ENCODE peak calls at places on chromosomes 1 and 21, in six cellular contexts. One of them, this sample, is unnamed.

GRCh38 chr1:115977481-115978258 is 1.4 kb downstream of the SLC22A15 start:
- DNase-seq in GM13976: no peak
- DNase-seq in AG09309: peak
- DNase-seq in activated B cell treated with CpG ODN at 0.5 μM for 24 hours: no peak
- DNase-seq in brain microvascular endothelial cell: no peak
- DNase-seq in right atrium auricular region: no peak
- DNase-seq in this sample: no peak

GRCh38 chr1:229098903-229099578 is 171.9 kb upstream of the RAB4A start:
- DNase-seq in brain microvascular endothelial cell: no peak
- DNase-seq in right atrium auricular region: no peak
- DNase-seq in AG09309: no peak
- DNase-seq in GM13976: no peak
- DNase-seq in activated B cell treated with CpG ODN at 0.5 μM for 24 hours: no peak
- DNase-seq in this sample: no peak

GRCh38 chr1:228166170-228166936 is 749 bp downstream of the IBA57 start:
- DNase-seq in GM13976: peak
- DNase-seq in right atrium auricular region: peak
- DNase-seq in activated B cell treated with CpG ODN at 0.5 μM for 24 hours: no peak
- DNase-seq in AG09309: no peak
- DNase-seq in brain microvascular endothelial cell: peak
- DNase-seq in this sample: peak

GRCh38 chr1:168585191-168585590 is 8.8 kb downstream of the XCL1 start:
- DNase-seq in activated B cell treated with CpG ODN at 0.5 μM for 24 hours: no peak
- DNase-seq in AG09309: no peak
- DNase-seq in GM13976: no peak
- DNase-seq in right atrium auricular region: no peak
- DNase-seq in brain microvascular endothelial cell: peak
- DNase-seq in this sample: no peak

GRCh38 chr1:92909321-92909720 is 51.9 kb downstream of the DIPK1A start:
- DNase-seq in GM13976: no peak
- DNase-seq in right atrium auricular region: no peak
- DNase-seq in AG09309: peak
- DNase-seq in activated B cell treated with CpG ODN at 0.5 μM for 24 hours: no peak
- DNase-seq in brain microvascular endothelial cell: peak
- DNase-seq in this sample: no peak

GRCh38 chr1:97412155-97412554 is 508.7 kb downstream of the DPYD start:
- DNase-seq in activated B cell treated with CpG ODN at 0.5 μM for 24 hours: no peak
- DNase-seq in brain microvascular endothelial cell: no peak
- DNase-seq in GM13976: no peak
- DNase-seq in right atrium auricular region: no peak
- DNase-seq in AG09309: peak
- DNase-seq in this sample: no peak

GRCh38 chr1:66539491-66539890 is 5.5 kb downstream of the SGIP1 start:
- DNase-seq in right atrium auricular region: no peak
- DNase-seq in brain microvascular endothelial cell: no peak
- DNase-seq in AG09309: no peak
- DNase-seq in activated B cell treated with CpG ODN at 0.5 μM for 24 hours: no peak
- DNase-seq in GM13976: no peak
- DNase-seq in this sample: no peak

GRCh38 chr1:159218846-159219636 is 14.4 kb downstream of the ACKR1 start:
- DNase-seq in AG09309: no peak
- DNase-seq in brain microvascular endothelial cell: no peak
- DNase-seq in activated B cell treated with CpG ODN at 0.5 μM for 24 hours: no peak
- DNase-seq in right atrium auricular region: no peak
- DNase-seq in GM13976: no peak
- DNase-seq in this sample: no peak

GRCh38 chr1:214341918-214342317 is 61.0 kb downstream of the SMYD2 start:
- DNase-seq in right atrium auricular region: no peak
- DNase-seq in AG09309: no peak
- DNase-seq in GM13976: no peak
- DNase-seq in brain microvascular endothelial cell: no peak
- DNase-seq in activated B cell treated with CpG ODN at 0.5 μM for 24 hours: no peak
- DNase-seq in this sample: no peak
- TF ChIP-seq CTCF in right atrium auricular region: no peak
- TF ChIP-seq CTCF in AG09309: no peak
- TF ChIP-seq CTCF in GM13976: no peak
- TF ChIP-seq CTCF in brain microvascular endothelial cell: peak
- TF ChIP-seq CTCF in activated B cell treated with CpG ODN at 0.5 μM for 24 hours: no peak
- TF ChIP-seq CTCF in this sample: no peak

GRCh38 chr1:184376359-184376758 is 10.5 kb upstream of the C1orf21 start:
- DNase-seq in GM13976: no peak
- DNase-seq in AG09309: no peak
- DNase-seq in right atrium auricular region: no peak
- DNase-seq in activated B cell treated with CpG ODN at 0.5 μM for 24 hours: no peak
- DNase-seq in brain microvascular endothelial cell: no peak
- DNase-seq in this sample: no peak

GRCh38 chr1:184383772-184384323 is 3.0 kb upstream of the C1orf21 start:
- DNase-seq in GM13976: no peak
- DNase-seq in AG09309: no peak
- DNase-seq in activated B cell treated with CpG ODN at 0.5 μM for 24 hours: no peak
- DNase-seq in right atrium auricular region: no peak
- DNase-seq in brain microvascular endothelial cell: no peak
- DNase-seq in this sample: no peak

GRCh38 chr1:184380468-184380867 is 6.4 kb upstream of the C1orf21 start:
- DNase-seq in brain microvascular endothelial cell: no peak
- DNase-seq in GM13976: no peak
- DNase-seq in activated B cell treated with CpG ODN at 0.5 μM for 24 hours: no peak
- DNase-seq in right atrium auricular region: no peak
- DNase-seq in AG09309: no peak
- DNase-seq in this sample: no peak

DNA sequence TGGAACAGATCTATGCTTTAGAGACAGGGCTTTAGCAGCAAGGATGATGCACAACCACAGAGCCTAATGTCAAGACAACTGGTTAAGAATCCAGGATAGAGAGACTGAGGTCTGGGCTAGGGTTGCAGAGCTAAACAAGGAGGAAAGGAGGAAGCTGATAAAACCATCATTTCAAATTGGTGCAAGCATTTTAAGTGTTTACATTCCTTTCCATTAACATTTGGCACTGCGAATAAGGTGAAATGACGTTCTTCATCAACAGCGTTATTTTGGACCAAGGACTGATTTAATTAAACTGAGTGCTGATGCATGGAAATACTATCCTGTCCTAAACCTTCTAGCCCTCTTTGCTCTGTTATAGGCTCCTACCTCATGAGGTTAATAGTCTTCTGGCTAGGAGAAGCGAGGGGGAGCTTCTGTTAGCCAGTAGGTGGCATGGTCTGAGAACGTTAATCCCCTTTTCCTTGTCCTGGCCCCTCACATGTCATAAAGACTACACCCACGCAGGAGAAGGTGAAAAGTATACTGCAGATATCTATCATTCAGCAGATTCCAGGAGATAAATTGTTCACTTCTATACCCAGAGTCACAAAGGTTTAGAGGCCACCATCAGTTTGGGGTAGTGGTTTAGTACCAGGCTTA is 7.6 kb upstream of the C1orf21 start:
- DNase-seq in AG09309: no peak
- DNase-seq in brain microvascular endothelial cell: no peak
- DNase-seq in activated B cell treated with CpG ODN at 0.5 μM for 24 hours: no peak
- DNase-seq in right atrium auricular region: no peak
- DNase-seq in GM13976: no peak
- DNase-seq in this sample: no peak
- TF ChIP-seq CTCF in AG09309: no peak
- TF ChIP-seq CTCF in brain microvascular endothelial cell: peak
- TF ChIP-seq CTCF in activated B cell treated with CpG ODN at 0.5 μM for 24 hours: no peak
- TF ChIP-seq CTCF in right atrium auricular region: peak
- TF ChIP-seq CTCF in GM13976: no peak
- TF ChIP-seq CTCF in this sample: no peak

DNA sequence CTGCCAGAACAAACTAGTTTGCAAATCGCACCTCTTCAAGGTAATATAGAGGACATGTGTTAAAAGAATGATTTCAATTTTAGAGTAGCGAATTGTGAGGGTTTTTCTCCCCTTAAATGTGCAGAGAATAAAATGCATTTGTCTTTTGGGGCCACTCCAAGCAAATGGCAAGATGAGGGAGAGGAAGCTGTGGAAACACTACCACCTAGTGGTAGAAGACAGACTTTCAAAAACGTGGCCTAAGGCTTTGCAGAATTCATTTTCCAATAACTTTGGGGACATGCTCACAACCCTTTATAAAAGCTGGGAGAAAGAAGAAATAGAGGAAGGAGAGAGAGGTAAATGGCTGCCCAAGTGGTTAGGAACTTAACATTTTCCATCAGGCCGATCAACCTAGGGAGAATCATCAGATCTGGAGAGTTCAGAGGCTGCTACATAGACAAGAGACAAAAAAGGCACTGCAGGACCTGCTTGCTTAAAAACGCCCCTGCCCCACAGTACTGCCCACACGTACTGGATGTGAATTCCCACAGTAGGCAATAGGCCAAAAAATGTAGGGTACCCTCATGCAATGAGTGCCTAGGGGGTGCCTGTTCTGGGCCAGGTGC is 15.7 kb upstream of the RCAN1 start:
- DNase-seq in right atrium auricular region: no peak
- DNase-seq in GM13976: peak
- DNase-seq in AG09309: peak
- DNase-seq in brain microvascular endothelial cell: peak
- DNase-seq in activated B cell treated with CpG ODN at 0.5 μM for 24 hours: no peak
- DNase-seq in this sample: no peak
- TF ChIP-seq CTCF in right atrium auricular region: peak
- TF ChIP-seq CTCF in GM13976: peak
- TF ChIP-seq CTCF in AG09309: peak
- TF ChIP-seq CTCF in brain microvascular endothelial cell: peak
- TF ChIP-seq CTCF in activated B cell treated with CpG ODN at 0.5 μM for 24 hours: no peak
- TF ChIP-seq CTCF in this sample: peak

DNA sequence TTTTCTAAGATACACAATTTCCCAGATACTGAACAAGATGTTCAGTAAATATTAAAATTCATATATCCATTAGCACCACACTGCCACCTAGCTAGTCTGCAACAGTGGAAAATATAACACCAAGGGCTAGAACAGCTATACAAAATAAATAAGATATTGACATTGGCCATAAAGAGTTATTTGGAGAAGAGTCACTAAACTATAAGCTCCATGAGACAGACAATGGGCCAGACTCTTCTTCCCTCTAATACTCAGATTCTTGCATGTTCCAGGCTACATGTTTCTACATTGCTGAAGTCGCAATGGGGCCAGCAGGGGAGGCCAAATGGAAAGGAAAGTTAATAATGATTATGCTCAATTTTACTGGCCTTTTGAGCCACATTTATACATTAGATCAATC is 21.5 kb downstream of the SPATA6 start:
- DNase-seq in activated B cell treated with CpG ODN at 0.5 μM for 24 hours: no peak
- DNase-seq in brain microvascular endothelial cell: no peak
- DNase-seq in right atrium auricular region: no peak
- DNase-seq in GM13976: no peak
- DNase-seq in AG09309: no peak
- DNase-seq in this sample: no peak
- TF ChIP-seq CTCF in activated B cell treated with CpG ODN at 0.5 μM for 24 hours: no peak
- TF ChIP-seq CTCF in brain microvascular endothelial cell: peak
- TF ChIP-seq CTCF in right atrium auricular region: peak
- TF ChIP-seq CTCF in GM13976: no peak
- TF ChIP-seq CTCF in AG09309: peak
- TF ChIP-seq CTCF in this sample: no peak

GRCh38 chr1:52636701-52637695 is 4.0 kb downstream of the SHISAL2A start:
- DNase-seq in GM13976: peak
- DNase-seq in right atrium auricular region: no peak
- DNase-seq in AG09309: no peak
- DNase-seq in activated B cell treated with CpG ODN at 0.5 μM for 24 hours: peak
- DNase-seq in brain microvascular endothelial cell: no peak
- DNase-seq in this sample: peak
- TF ChIP-seq CTCF in GM13976: no peak
- TF ChIP-seq CTCF in right atrium auricular region: no peak
- TF ChIP-seq CTCF in AG09309: no peak
- TF ChIP-seq CTCF in activated B cell treated with CpG ODN at 0.5 μM for 24 hours: no peak
- TF ChIP-seq CTCF in brain microvascular endothelial cell: no peak
- TF ChIP-seq CTCF in this sample: no peak

GRCh38 chr1:109369167-109369746 is 28.5 kb downstream of the SORT1 start:
- DNase-seq in right atrium auricular region: peak
- DNase-seq in GM13976: no peak
- DNase-seq in brain microvascular endothelial cell: peak
- DNase-seq in activated B cell treated with CpG ODN at 0.5 μM for 24 hours: no peak
- DNase-seq in AG09309: no peak
- DNase-seq in this sample: no peak

GRCh38 chr1:109370712-109371270 is 26.9 kb downstream of the SORT1 start:
- DNase-seq in AG09309: peak
- DNase-seq in GM13976: no peak
- DNase-seq in brain microvascular endothelial cell: peak
- DNase-seq in activated B cell treated with CpG ODN at 0.5 μM for 24 hours: no peak
- DNase-seq in right atrium auricular region: no peak
- DNase-seq in this sample: no peak

GRCh38 chr1:109377698-109378097 is 20.0 kb downstream of the SORT1 start:
- DNase-seq in brain microvascular endothelial cell: no peak
- DNase-seq in right atrium auricular region: no peak
- DNase-seq in activated B cell treated with CpG ODN at 0.5 μM for 24 hours: no peak
- DNase-seq in GM13976: no peak
- DNase-seq in AG09309: no peak
- DNase-seq in this sample: no peak

GRCh38 chr1:109371271-109371739 is 26.4 kb downstream of the SORT1 start:
- DNase-seq in right atrium auricular region: no peak
- DNase-seq in activated B cell treated with CpG ODN at 0.5 μM for 24 hours: no peak
- DNase-seq in brain microvascular endothelial cell: no peak
- DNase-seq in AG09309: peak
- DNase-seq in GM13976: no peak
- DNase-seq in this sample: no peak

DNA sequence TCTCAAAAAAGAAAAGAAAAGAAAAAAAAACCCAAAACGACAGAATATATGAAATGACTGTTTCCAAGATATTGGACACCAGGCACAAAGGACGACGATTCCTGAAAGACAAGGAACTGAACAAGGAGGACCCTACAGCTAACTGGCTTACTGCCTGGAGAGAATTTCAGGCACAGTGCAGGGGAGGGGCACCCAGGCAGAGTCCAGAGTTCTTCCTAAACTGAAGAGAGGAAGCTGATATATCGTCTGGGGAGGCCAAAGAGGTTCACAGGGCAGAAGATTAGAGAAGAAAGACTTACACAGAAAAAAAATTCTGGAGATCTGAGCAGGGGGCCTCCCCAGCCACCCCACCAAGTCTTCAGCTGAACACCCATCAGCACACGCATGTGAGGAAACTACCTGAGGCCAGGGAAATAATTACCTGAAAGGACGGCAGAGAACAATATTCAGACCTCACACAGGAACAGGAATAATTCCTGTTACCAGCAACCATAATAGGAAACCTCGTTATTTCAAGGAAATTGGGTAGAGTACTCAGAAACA is 24.6 kb downstream of the SORT1 start:
- DNase-seq in brain microvascular endothelial cell: no peak
- DNase-seq in AG09309: no peak
- DNase-seq in GM13976: no peak
- DNase-seq in activated B cell treated with CpG ODN at 0.5 μM for 24 hours: no peak
- DNase-seq in right atrium auricular region: no peak
- DNase-seq in this sample: no peak
- TF ChIP-seq CTCF in brain microvascular endothelial cell: no peak
- TF ChIP-seq CTCF in AG09309: no peak
- TF ChIP-seq CTCF in GM13976: no peak
- TF ChIP-seq CTCF in activated B cell treated with CpG ODN at 0.5 μM for 24 hours: no peak
- TF ChIP-seq CTCF in right atrium auricular region: no peak
- TF ChIP-seq CTCF in this sample: no peak